ENCODE peak calls at places on chromosomes 16 and 17, in four cellular contexts. Z is endothelial cell, W is MCF 10A, I is pancreas. L is an unnamed sample.

GRCh38 chr16:27717726-27718125 is 167.8 kb downstream of the KATNIP start:
- DNase-seq in W (no peak), I (no peak), Z (no peak), L (no peak)

GRCh38 chr16:72172105-72173034 is at the start of gene PMFBP1:
- DNase-seq in Z (no peak), I (peak; percentile 51), W (peak; percentile 45), L (peak; percentile 37)

GRCh38 chr16:56372938-56373337 is 52.4 kb downstream of the AMFR start:
- DNase-seq in Z (no peak), I (no peak), W (no peak), L (no peak)

GRCh38 chr16:12398029-12398735 is 405.5 kb downstream of the CPPED1 start:
- DNase-seq in W (no peak), Z (no peak), I (no peak), L (no peak)

GRCh38 chr17:28381141-28381825 is 9.8 kb downstream of the SARM1 start:
- DNase-seq in Z (peak; percentile 74), W (no peak), I (no peak), L (peak; percentile 60)

GRCh38 chr16:87203060-87203656 is 114.0 kb downstream of the C16orf95 start:
- DNase-seq in I (no peak), W (peak; percentile 79), Z (peak; percentile 85), L (peak; percentile 88)

GRCh38 chr17:18877104-18877503 is 19.2 kb downstream of the PRPSAP2 start:
- DNase-seq in W (no peak), I (no peak), Z (no peak), L (no peak)

GRCh38 chr16:69017036-69017783 is 88.2 kb upstream of the HAS3 start:
- DNase-seq in W (peak; percentile 69), Z (no peak), I (no peak), L (peak; percentile 14)

GRCh38 chr16:19291459-19291858 is 5.9 kb downstream of the CLEC19A start:
- DNase-seq in I (no peak), Z (no peak), W (peak; percentile 62), L (peak; percentile 41)

GRCh38 chr16:30731411-30731810 is 16.8 kb upstream of the PHKG2 start:
- DNase-seq in Z (no peak), W (peak; percentile 31), I (no peak), L (no peak)

GRCh38 chr17:7572338-7572587 is 7.2 kb upstream of the CD68 start:
- DNase-seq in Z (no peak), I (no peak), W (no peak), L (no peak)

GRCh38 chr17:21239680-21240374 is 13.4 kb downstream of the NATD1 start:
- DNase-seq in I (no peak), Z (peak; percentile 21), W (peak; percentile 41), L (no peak)

GRCh38 chr17:19301274-19301946 is 61.1 kb downstream of the B9D1 start:
- DNase-seq in Z (no peak), I (no peak), W (no peak), L (no peak)

GRCh38 chr16:17858061-17858460 is 387.3 kb upstream of the XYLT1 start:
- DNase-seq in I (no peak), Z (no peak), W (no peak), L (no peak)

GRCh38 chr17:83100853-83101391 is 21.5 kb downstream of the METRNL start:
- DNase-seq in W (no peak), Z (no peak), I (no peak), L (no peak)

GRCh38 chr17:64152428-64153125 is 22.6 kb upstream of the ERN1 start:
- DNase-seq in Z (no peak), W (no peak), I (no peak), L (no peak)

GRCh38 chr16:86508947-86509758 is 1.2 kb upstream of the FOXF1 start:
- DNase-seq in I (no peak), Z (no peak), W (peak; percentile 12), L (peak; percentile 49)

GRCh38 chr17:10352866-10353265 is 19.9 kb downstream of the MYH13 start:
- DNase-seq in Z (no peak), I (no peak), W (no peak), L (no peak)

DNA sequence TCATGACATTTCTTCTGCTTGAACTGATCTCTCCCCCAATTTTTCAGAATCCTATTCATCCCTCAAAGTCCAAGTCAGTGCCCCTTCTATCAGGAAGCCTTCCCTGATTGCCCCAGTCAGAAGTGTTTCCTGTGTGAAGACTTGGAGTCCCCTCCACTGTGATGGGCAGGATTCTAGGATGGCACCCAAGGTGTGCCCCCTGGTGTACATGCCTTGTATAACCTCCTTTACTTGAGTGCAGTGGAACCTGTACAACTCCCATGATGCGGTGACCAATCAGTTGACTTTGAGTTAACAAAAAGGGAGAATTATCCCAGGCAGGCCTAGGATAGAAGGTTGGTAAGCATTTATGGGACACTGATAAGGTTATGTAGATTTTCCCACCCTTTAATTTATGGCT is 23.4 kb downstream of the MYH13 start:
- DNase-seq in I (no peak), Z (no peak), W (no peak), L (no peak)
- TF ChIP-seq CTCF in I (no peak), Z (peak; percentile 49), W (no peak), L (no peak)

DNA sequence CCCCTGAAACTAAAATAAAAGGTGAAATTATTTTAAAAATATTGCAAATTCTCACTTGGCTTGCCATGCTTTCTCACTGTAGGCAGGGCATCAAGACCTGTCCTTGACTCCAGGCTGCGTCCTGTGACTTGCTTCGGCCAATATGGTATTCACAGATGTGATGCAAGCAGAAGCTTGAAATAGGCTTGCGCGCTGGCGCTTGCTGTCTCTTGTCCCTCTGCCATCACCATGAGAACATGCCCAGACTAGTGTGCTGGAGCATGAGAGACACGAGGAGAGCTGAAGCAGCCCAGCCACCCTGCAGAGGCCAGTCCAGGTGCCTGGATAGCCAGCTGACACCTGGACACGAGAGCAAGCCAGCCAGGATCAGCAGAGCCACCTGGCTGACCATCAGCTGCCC is 21.8 kb upstream of the ZKSCAN2 start:
- DNase-seq in Z (no peak), W (peak; percentile 28), I (no peak), L (no peak)
- TF ChIP-seq CTCF in Z (no peak), W (no peak), I (no peak), L (no peak)

GRCh38 chr16:48113471-48113870 is 42.3 kb downstream of the ABCC12 start:
- DNase-seq in I (no peak), W (peak; percentile 25), Z (peak; percentile 15), L (peak; percentile 18)
- TF ChIP-seq CTCF in I (no peak), W (peak; percentile 15), Z (no peak), L (no peak)

DNA sequence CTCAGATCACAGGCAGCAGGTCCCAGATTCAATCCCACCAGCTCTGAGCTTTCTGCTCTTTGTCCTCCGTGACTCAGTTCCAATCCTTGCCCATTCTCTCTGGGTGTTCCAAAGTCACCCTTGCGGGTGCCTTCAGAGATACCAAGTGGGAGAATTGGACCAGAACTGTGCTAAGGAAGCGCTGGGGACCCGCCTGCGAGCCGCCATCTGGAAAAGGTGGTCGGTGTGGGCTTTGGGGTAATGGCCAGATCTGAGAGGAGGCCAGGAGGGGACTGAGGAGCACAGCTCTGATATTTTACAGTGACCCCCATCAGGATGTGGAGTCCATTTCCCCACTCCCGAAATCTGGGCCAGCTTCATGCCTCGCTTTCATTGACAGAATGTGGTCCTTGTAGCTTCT is 152.6 kb downstream of the SDK2 start:
- DNase-seq in W (no peak), Z (no peak), I (no peak), L (no peak)
- TF ChIP-seq CTCF in W (no peak), Z (no peak), I (no peak), L (no peak)